ENCODE peak calls at places on chromosomes 13 and 19, in nine cellular contexts. C is fibroblast of villous mesenchyme, F is pancreas, U is adrenal gland, E is tibial nerve, M is MCF 10A, W is AG09309, L is WTC11, N is GM13976. J is an unnamed sample.
A peak's percentile ranks its signal among the peaks of the same experiment; 100 is the strongest.

GRCh38 chr13:75713852-75714251 is 77.7 kb downstream of the LMO7 start:
- DNase-seq in U (no peak), E (no peak), N (no peak), L (no peak), C (no peak), W (no peak), F (no peak), M (no peak), J (no peak)

GRCh38 chr19:19410553-19411550 is 5.4 kb downstream of the GATAD2A start:
- DNase-seq in U (no peak), N (peak; percentile 66), M (no peak), F (no peak), L (no peak), W (no peak), E (no peak), C (no peak), J (no peak)

GRCh38 chr19:19342086-19343015 is 21.7 kb downstream of the MAU2 start:
- DNase-seq in N (peak; percentile 72), W (no peak), E (no peak), M (peak; percentile 66), C (peak; percentile 57), L (peak; percentile 78), U (peak; percentile 78), F (peak; percentile 78), J (peak; percentile 88)

GRCh38 chr13:49300716-49301589 is 53.2 kb downstream of the CDADC1 start:
- DNase-seq in M (peak; percentile 78), C (peak; percentile 82), N (peak; percentile 87), U (peak; percentile 60), F (no peak), E (peak; percentile 57), W (no peak), L (peak; percentile 35), J (peak; percentile 39)

GRCh38 chr19:44611812-44612295 is 1.5 kb upstream of the IGSF23 start:
- DNase-seq in U (no peak), L (no peak), C (peak; percentile 32), N (no peak), F (no peak), W (no peak), E (no peak), M (no peak), J (no peak)

GRCh38 chr19:48915757-48916156 is 15.6 kb downstream of the NUCB1 start:
- DNase-seq in W (no peak), U (no peak), M (no peak), N (no peak), L (no peak), E (no peak), C (no peak), F (no peak), J (no peak)

GRCh38 chr19:51337861-51338562 is 3.9 kb downstream of the VSIG10L start:
- DNase-seq in W (no peak), C (no peak), U (no peak), M (no peak), N (no peak), F (no peak), E (no peak), L (no peak), J (no peak)

GRCh38 chr13:89968468-89968867 is 1379.0 kb upstream of the MIR17HG start:
- DNase-seq in M (no peak), W (no peak), N (no peak), E (no peak), L (no peak), U (no peak), C (no peak), F (no peak), J (no peak)

GRCh38 chr19:38650911-38651584 is 3.6 kb downstream of the ACTN4 start:
- DNase-seq in U (no peak), E (peak; percentile 61), W (no peak), M (peak; percentile 97), F (no peak), N (no peak), L (no peak), C (peak; percentile 68), J (no peak)

GRCh38 chr19:23872282-23872919 is 42.3 kb upstream of the ZNF726 start:
- DNase-seq in U (no peak), C (no peak), W (no peak), M (no peak), E (no peak), L (no peak), N (no peak), F (no peak), J (no peak)

GRCh38 chr19:17327654-17328516 is 6.8 kb downstream of the ANO8 start:
- DNase-seq in M (no peak), C (peak; percentile 72), W (no peak), E (no peak), F (peak; percentile 76), L (peak; percentile 93), U (peak; percentile 94), N (peak; percentile 87), J (peak; percentile 87)

GRCh38 chr13:21237081-21237480 is 60.6 kb downstream of the MRPL57 start:
- DNase-seq in M (no peak), E (no peak), L (no peak), U (no peak), F (no peak), N (no peak), C (no peak), W (no peak), J (no peak)

GRCh38 chr19:45164577-45165335 is 4.0 kb upstream of the NKPD1 start:
- DNase-seq in F (peak; percentile 50), L (peak; percentile 66), E (no peak), C (peak; percentile 90), M (peak; percentile 95), U (no peak), N (peak; percentile 90), W (no peak), J (peak; percentile 46)

GRCh38 chr19:5096536-5096935 is 127.6 kb downstream of the KDM4B start:
- DNase-seq in N (no peak), U (no peak), F (no peak), L (no peak), W (no peak), C (no peak), M (no peak), E (no peak), J (no peak)

GRCh38 chr13:24293761-24294160 is 15.6 kb upstream of the C1QTNF9 start:
- DNase-seq in C (no peak), W (no peak), M (no peak), N (no peak), U (no peak), F (no peak), L (no peak), E (no peak), J (no peak)

GRCh38 chr19:29764322-29764721 is 47.5 kb upstream of the CCNE1 start:
- DNase-seq in U (no peak), E (no peak), N (no peak), L (no peak), F (no peak), M (no peak), C (no peak), W (no peak), J (no peak)
- TF ChIP-seq CTCF in U (no peak), E (no peak), N (no peak), L (no peak), F (no peak), M (no peak), C (no peak), W (no peak), J (no peak)

GRCh38 chr13:101941095-101941777 is 460.6 kb downstream of the FGF14 start:
- DNase-seq in C (peak; percentile 30), F (no peak), W (no peak), E (no peak), M (peak; percentile 31), N (no peak), U (no peak), L (no peak), J (no peak)

GRCh38 chr13:101939370-101939769 is 462.5 kb downstream of the FGF14 start:
- DNase-seq in L (no peak), W (no peak), F (no peak), N (no peak), C (no peak), U (no peak), M (no peak), E (no peak), J (no peak)

GRCh38 chr13:101945435-101945834 is 456.4 kb downstream of the FGF14 start:
- DNase-seq in E (no peak), L (peak; percentile 22), M (peak; percentile 8), N (no peak), W (no peak), C (no peak), U (no peak), F (no peak), J (no peak)

GRCh38 chr13:101942535-101943157 is 459.2 kb downstream of the FGF14 start:
- DNase-seq in F (no peak), C (no peak), W (no peak), E (no peak), U (no peak), L (no peak), M (no peak), N (no peak), J (no peak)

DNA sequence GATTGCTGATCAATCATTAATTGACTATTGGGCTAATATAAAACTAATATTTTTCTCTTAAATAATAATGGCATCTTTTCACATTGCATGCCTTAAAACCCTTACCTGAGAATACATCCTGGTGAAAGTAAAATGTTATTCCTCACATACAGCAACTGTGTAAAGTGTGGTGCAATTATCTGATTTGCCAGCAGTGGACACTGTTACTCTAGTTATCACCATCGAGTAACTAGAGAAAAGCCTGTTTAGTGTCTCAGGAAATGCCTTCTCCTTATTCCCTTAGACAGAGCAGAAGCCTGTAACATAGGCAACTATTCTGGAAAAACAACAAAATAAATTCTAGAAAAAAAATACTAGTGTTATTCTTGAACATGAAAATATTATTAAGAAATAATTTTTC is 459.8 kb downstream of the FGF14 start:
- DNase-seq in M (peak; percentile 65), F (no peak), N (no peak), C (peak; percentile 54), L (peak; percentile 33), E (peak; percentile 49), U (no peak), W (no peak), J (peak; percentile 46)
- TF ChIP-seq CTCF in M (peak; percentile 77), F (peak; percentile 29), N (no peak), C (peak; percentile 75), L (peak; percentile 33), E (peak; percentile 20), U (peak; percentile 32), W (peak; percentile 52), J (peak; percentile 96)

DNA sequence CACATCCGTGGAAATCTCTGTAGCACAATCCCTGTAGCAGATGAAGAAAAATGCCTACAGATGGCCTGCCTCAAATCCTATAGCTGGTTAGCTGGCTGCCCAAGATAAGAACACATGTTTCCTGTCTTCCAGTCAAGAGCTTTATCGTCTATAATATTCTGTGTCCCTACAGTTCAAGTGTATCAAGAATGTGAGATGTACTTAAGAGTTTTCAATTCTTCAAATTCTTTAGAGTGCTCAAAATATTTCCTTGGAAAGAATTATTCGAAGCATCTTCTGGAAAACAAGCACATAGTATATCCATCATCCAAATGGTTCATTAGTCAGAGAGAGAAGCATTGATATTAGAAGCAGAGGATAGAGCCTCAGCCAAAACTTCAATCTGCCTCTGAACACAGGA is 239.8 kb downstream of the COG6 start:
- DNase-seq in F (no peak), E (no peak), W (no peak), N (no peak), L (no peak), C (peak; percentile 33), M (no peak), U (no peak), J (no peak)
- TF ChIP-seq CTCF in F (no peak), E (no peak), W (no peak), N (no peak), L (no peak), C (no peak), M (no peak), U (no peak), J (no peak)

DNA sequence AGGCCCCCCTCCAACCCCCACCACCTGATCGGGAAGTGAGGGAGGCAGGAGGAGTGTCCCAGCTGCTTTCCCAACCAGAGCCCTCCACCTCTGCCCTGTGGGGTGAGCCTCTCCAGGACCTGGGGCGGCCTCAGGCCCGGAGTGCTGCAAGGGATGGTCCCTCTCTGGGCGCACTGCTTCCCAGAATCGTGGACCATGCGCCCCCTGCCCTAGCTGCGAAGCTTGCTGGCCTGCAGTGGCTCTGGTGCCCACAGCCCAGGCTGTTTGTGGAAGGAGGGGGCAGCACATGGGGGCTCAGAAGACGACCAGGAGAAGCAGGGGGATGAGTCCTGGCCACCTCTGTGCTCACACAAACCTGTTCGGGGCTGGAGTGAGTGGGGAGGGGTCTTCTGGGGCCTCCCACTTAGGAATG is 33.6 kb downstream of the CEBPG start:
- DNase-seq in E (no peak), L (peak; percentile 40), N (no peak), F (no peak), C (no peak), W (no peak), M (no peak), U (no peak), J (no peak)
- TF ChIP-seq CTCF in E (no peak), L (no peak), N (no peak), F (no peak), C (no peak), W (no peak), M (no peak), U (no peak), J (no peak)

J was measured in nephron progenitor cell.